ENCODE peak calls at places on chromosomes 11 and 22, in eight cellular contexts. Q is right atrium auricular region, G is GM23338, V is cardiac fibroblast, W is brain microvascular endothelial cell, L is cardiac muscle cell, Z is AG04449, Y is mucosa of descending colon. B is an unnamed sample.

GRCh38 chr11:19558189-19558986 is 154.2 kb upstream of the NAV2 start:
- DNase-seq in Q (no peak), G (no peak), V (no peak), W (no peak), L (no peak), Z (no peak), Y (no peak), B (no peak)

GRCh38 chr11:17488563-17488962 is 11.9 kb upstream of the ABCC8 start:
- DNase-seq in Q (no peak), G (no peak), V (no peak), W (no peak), L (no peak), Z (no peak), Y (no peak), B (no peak)

GRCh38 chr22:22397292-22397870 is 111.2 kb downstream of the ZNF280B start:
- DNase-seq in Q (no peak), G (peak), V (peak), W (no peak), L (peak), Z (no peak), Y (no peak), B (peak)

GRCh38 chr11:135073870-135074269 is 661.8 kb upstream of the B3GAT1 start:
- DNase-seq in Q (no peak), G (no peak), V (no peak), W (no peak), L (no peak), Z (no peak), Y (no peak), B (no peak)

GRCh38 chr11:86740628-86741488 is 59.5 kb upstream of the PRSS23 start:
- DNase-seq in Q (peak), G (peak), V (peak), W (peak), L (peak), Z (peak), Y (peak), B (peak)

GRCh38 chr11:17219016-17219415 is 11.2 kb upstream of the PIK3C2A start:
- DNase-seq in Q (no peak), G (no peak), V (no peak), W (no peak), L (peak), Z (no peak), Y (no peak), B (no peak)

GRCh38 chr11:2296913-2297622 is 4.7 kb downstream of the C11orf21 start:
- DNase-seq in Q (peak), G (no peak), V (no peak), W (no peak), L (no peak), Z (no peak), Y (peak), B (no peak)

GRCh38 chr11:110367571-110367970 is 62.2 kb upstream of the FDX1 start:
- DNase-seq in Q (no peak), G (no peak), V (peak), W (no peak), L (peak), Z (no peak), Y (no peak), B (no peak)

GRCh38 chr11:96122601-96123044 is 198.7 kb upstream of the MTMR2 start:
- DNase-seq in Q (no peak), G (no peak), V (no peak), W (no peak), L (no peak), Z (peak), Y (no peak), B (peak)
- TF ChIP-seq CTCF in Q (no peak), G (no peak), V (no peak), W (no peak), L (no peak), Z (no peak), Y (no peak), B (no peak)

DNA sequence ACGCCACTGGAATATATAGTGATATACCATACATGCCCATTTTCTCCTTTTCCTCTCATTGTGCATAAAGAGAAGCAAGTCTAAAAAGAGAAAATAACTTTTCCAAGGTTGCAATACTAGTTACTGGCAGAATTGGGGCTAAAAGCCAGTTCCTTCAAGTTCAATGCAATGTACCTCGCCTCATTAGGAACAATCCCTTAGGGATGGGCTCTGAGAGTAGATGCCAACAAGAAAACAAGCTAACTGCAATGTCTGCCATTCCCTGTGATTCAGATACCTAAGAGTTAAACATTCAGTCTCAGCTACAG is 114.3 kb downstream of the RBFOX2 start:
- DNase-seq in Q (no peak), G (no peak), V (no peak), W (no peak), L (no peak), Z (no peak), Y (no peak), B (no peak)
- H3K4me3 ChIP-seq in Q (peak), G (no peak), V (no peak), W (peak), L (no peak), Z (peak), Y (no peak), B (peak)

DNA sequence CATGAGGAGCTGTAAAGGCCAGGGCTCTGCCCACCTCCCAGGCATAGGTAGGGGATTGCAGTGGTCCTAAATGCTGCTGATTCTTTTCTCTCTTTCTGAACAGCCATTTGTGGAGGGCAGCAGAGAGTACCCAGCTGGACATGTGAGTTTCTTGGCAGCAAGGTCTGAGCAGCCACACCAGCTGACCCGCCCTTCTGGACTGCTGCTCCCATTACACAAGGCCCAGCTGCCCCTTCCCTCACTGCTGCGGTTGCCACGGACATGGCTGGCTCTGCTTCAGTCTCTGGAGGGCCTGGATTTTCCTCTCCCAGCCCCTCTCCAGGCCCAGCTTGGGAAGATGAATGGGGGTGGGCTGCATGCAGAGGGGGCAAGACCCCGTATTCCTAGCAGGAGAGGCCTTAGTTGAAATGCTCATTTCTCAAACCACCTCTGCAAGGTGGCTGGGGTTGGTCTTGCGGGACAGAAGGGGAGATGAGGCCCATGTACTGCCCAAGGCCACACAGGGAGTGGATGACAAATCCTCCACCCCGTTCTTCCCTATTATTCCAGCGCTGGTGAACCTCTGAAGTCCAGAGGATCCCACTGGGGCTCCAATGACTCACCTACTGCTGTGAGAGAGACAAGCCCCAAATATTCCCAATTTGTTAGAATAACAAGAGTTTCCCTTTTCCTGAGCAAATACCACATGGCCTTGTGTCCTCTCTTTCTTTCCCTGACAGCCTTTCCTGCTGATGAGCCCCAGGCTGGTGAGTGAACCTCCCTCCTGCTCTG is 4.7 kb downstream of the LGALS12 start:
- DNase-seq in Q (no peak), G (no peak), V (peak), W (no peak), L (peak), Z (no peak), Y (no peak), B (peak)
- TF ChIP-seq CTCF in Q (no peak), G (no peak), V (no peak), W (no peak), L (peak), Z (no peak), Y (no peak), B (no peak)

GRCh38 chr11:118870396-118871343 is 13.0 kb upstream of the CXCR5 start:
- DNase-seq in Q (no peak), G (peak), V (peak), W (no peak), L (peak), Z (no peak), Y (no peak), B (no peak)
- H3K4me3 ChIP-seq in Q (peak), G (peak), V (no peak), W (no peak), L (no peak), Z (no peak), Y (no peak), B (no peak)

GRCh38 chr11:35712533-35712932 is 50.0 kb downstream of the TRIM44 start:
- DNase-seq in Q (no peak), G (no peak), V (no peak), W (no peak), L (no peak), Z (no peak), Y (no peak), B (no peak)

GRCh38 chr11:35715649-35716048 is 53.1 kb downstream of the TRIM44 start:
- DNase-seq in Q (no peak), G (no peak), V (no peak), W (no peak), L (no peak), Z (no peak), Y (no peak), B (no peak)

GRCh38 chr11:35714882-35715612 is 52.5 kb downstream of the TRIM44 start:
- DNase-seq in Q (no peak), G (no peak), V (peak), W (peak), L (peak), Z (peak), Y (no peak), B (peak)

GRCh38 chr11:35717520-35717919 is 54.9 kb downstream of the TRIM44 start:
- DNase-seq in Q (no peak), G (no peak), V (no peak), W (no peak), L (no peak), Z (no peak), Y (no peak), B (no peak)

GRCh38 chr11:35717043-35717442 is 54.5 kb downstream of the TRIM44 start:
- DNase-seq in Q (no peak), G (peak), V (no peak), W (no peak), L (no peak), Z (no peak), Y (no peak), B (no peak)
- TF ChIP-seq CTCF in Q (no peak), G (peak), V (no peak), W (peak), L (peak), Z (no peak), Y (no peak), B (peak)

GRCh38 chr11:9577032-9577431 is 3.6 kb downstream of the WEE1 start:
- DNase-seq in Q (no peak), G (no peak), V (peak), W (peak), L (peak), Z (no peak), Y (no peak), B (no peak)

GRCh38 chr11:9574806-9575530 is 1.5 kb downstream of the WEE1 start:
- DNase-seq in Q (peak), G (peak), V (peak), W (peak), L (peak), Z (no peak), Y (peak), B (peak)

GRCh38 chr11:9574556-9574805 is 1.0 kb downstream of the WEE1 start:
- DNase-seq in Q (no peak), G (peak), V (peak), W (no peak), L (peak), Z (no peak), Y (no peak), B (no peak)

GRCh38 chr11:9575531-9576240 is 2.2 kb downstream of the WEE1 start:
- DNase-seq in Q (no peak), G (no peak), V (no peak), W (no peak), L (no peak), Z (no peak), Y (no peak), B (peak)

GRCh38 chr11:9577551-9577950 is 4.1 kb downstream of the WEE1 start:
- DNase-seq in Q (no peak), G (no peak), V (peak), W (peak), L (peak), Z (no peak), Y (no peak), B (peak)
- H3K4me3 ChIP-seq in Q (peak), G (peak), V (peak), W (peak), L (peak), Z (peak), Y (no peak), B (peak)

DNA sequence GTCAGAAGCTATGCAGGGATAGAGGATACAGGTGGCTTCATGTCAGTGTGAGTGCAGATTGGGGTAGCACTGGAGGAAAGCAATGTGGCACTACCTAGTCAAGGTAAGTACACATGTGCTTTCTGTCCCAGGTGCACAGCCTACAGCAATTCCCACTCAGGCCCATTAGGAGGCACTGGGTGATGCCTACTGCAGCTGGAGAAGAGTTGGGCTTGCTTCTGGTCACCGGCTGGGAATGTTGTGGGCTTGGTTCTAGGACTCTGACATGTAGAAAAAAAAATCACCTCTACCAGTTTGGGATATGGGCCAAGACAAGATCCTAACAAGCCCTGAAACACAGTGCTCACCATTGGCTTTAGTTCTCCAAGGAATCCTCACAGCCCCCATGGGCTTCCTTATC is 69.7 kb downstream of the TENM4 start:
- DNase-seq in Q (no peak), G (peak), V (no peak), W (no peak), L (no peak), Z (no peak), Y (no peak), B (no peak)
- TF ChIP-seq CTCF in Q (no peak), G (peak), V (no peak), W (peak), L (no peak), Z (no peak), Y (no peak), B (peak)

DNA sequence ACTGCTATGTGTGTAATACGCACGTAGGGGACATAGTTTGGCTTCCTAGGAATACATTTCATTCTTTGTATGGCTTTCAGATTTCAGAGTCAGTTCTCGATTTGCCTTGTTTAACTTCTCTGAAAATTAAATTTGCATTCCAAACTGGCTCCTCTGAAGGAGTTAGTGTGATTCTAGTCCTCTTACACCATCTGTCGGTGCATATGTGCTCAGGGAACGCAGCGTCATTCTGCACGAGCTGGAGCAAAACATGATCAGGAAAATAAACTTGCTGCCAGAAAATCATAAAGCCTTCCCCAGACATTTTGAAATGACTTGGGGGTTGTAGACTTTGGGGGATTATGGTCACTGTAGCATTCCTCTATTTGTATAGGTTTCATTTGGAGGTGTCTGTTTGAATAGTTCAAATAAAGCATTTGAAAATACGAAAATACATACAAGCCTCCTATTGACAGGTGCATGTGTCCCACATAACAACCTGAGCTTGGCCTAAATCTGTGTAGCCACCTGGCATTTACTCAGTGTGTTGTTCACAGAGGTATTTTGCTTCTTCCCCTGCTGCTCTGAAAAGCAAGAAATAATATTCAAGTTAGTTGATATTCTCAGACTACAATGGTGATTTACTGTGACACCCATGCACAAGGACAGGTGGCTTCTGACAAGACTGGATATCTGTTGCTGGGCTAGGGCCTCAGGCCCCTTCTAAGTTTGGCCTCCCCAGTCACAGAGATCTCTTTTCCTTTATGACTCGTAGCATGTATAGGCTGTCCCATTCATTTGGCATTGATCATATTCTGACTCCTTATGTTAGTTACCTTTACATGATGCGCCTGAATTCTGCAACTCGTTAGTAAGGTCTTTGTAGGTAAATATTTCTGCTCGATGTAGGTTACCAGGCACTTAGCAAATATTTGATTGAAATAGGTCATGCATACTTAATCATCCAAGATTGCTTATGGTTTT is 81.6 kb upstream of the SORL1-AS1 start:
- DNase-seq in Q (no peak), G (peak), V (peak), W (no peak), L (peak), Z (no peak), Y (no peak), B (peak)
- H3K4me3 ChIP-seq in Q (no peak), G (no peak), V (no peak), W (no peak), L (no peak), Z (no peak), Y (no peak), B (no peak)

DNA sequence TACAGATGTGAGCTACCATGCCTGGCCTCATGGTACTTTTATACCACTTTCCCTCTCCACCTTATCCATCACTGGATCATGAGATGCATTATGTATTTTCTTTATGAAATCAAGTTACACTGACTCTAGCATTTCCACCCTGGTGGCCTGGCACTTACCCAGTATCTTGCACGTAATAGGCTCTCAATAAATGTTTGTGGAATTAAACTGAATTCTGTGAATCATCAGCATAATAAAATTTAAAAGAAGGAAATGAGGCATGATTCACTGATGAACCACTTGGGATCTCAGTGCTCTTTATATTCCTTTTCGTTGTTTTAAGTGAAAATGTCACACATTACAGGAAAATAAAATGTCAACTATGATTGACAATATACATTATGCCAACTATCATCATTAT is 25.1 kb downstream of the ADM start:
- DNase-seq in Q (no peak), G (no peak), V (peak), W (peak), L (peak), Z (peak), Y (no peak), B (peak)
- TF ChIP-seq CTCF in Q (no peak), G (no peak), V (peak), W (no peak), L (no peak), Z (no peak), Y (no peak), B (no peak)

B was measured in astrocyte of the spinal cord.